ENCODE peak calls at places on chromosomes 6 and 20, in nine cellular contexts. H is hippocampal formation; Y is mesenteric fat pad; S is lung; K is substantia nigra; P is stimulated activated naive CD8-positive, alpha-beta T cell treated with anti-CD3 and anti-CD28 coated beads, Interleukin-15, amount 100 ng/mL, for 72 hours; T is NCI-H1092; F is NCI-H2081 treated with DMSO at 0.1 percent for 48 hours; D is right cardiac atrium. E is an unnamed sample.

GRCh38 chr6:26045046-26045938 is 41.9 kb upstream of the HFE start:
- DNase-seq in H (peak; percentile 91), Y (no peak), S (peak; percentile 90), K (peak; percentile 78), P (peak; percentile 87), T (no peak), F (no peak), D (peak; percentile 84), E (peak; percentile 77)

GRCh38 chr20:57791178-57791945 is 81.5 kb upstream of the PMEPA1 start:
- DNase-seq in H (no peak), Y (peak; percentile 30), S (no peak), K (no peak), P (no peak), T (no peak), F (no peak), D (no peak), E (no peak)

GRCh38 chr6:131062245-131063027 is 609 bp downstream of the EPB41L2 start:
- DNase-seq in H (no peak), Y (no peak), S (no peak), K (peak; percentile 46), P (peak; percentile 20), T (no peak), F (no peak), D (peak; percentile 73), E (peak; percentile 41)

GRCh38 chr6:139369568-139370046 is 4.8 kb downstream of the CITED2 start:
- DNase-seq in H (peak; percentile 50), Y (no peak), S (no peak), K (no peak), P (no peak), T (peak; percentile 14), F (no peak), D (no peak), E (no peak)

GRCh38 chr6:139577991-139578604 is 203.7 kb upstream of the CITED2 start:
- DNase-seq in H (no peak), Y (no peak), S (no peak), K (no peak), P (no peak), T (no peak), F (no peak), D (no peak), E (no peak)

GRCh38 chr6:93424303-93425064 is 5.1 kb upstream of the EPHA7 start:
- DNase-seq in H (no peak), Y (no peak), S (no peak), K (no peak), P (no peak), T (no peak), F (no peak), D (no peak), E (no peak)

GRCh38 chr6:150290429-150290828 is 78.4 kb upstream of the IYD start:
- DNase-seq in H (peak; percentile 56), Y (no peak), S (no peak), K (no peak), P (no peak), T (no peak), F (no peak), D (no peak), E (no peak)

GRCh38 chr6:36807750-36808149 is 31.5 kb downstream of the CPNE5 start:
- DNase-seq in H (no peak), Y (no peak), S (no peak), K (no peak), P (no peak), T (no peak), F (no peak), D (no peak), E (no peak)

GRCh38 chr6:28807682-28808280 is 116.0 kb downstream of the TRIM27 start:
- DNase-seq in H (no peak), Y (no peak), S (no peak), K (no peak), P (no peak), T (no peak), F (no peak), D (no peak), E (no peak)

GRCh38 chr6:1856381-1856780 is 246.7 kb downstream of the FOXC1 start:
- DNase-seq in H (no peak), Y (no peak), S (no peak), K (peak; percentile 22), P (no peak), T (peak; percentile 39), F (peak; percentile 52), D (peak; percentile 64), E (no peak)

GRCh38 chr20:23231561-23232218 is 118.9 kb upstream of the NXT1 start:
- DNase-seq in H (no peak), Y (no peak), S (no peak), K (no peak), P (no peak), T (no peak), F (no peak), D (no peak), E (no peak)

GRCh38 chr6:40586369-40586768 is 795 bp downstream of the LRFN2 start:
- DNase-seq in H (no peak), Y (no peak), S (no peak), K (no peak), P (no peak), T (no peak), F (no peak), D (no peak), E (no peak)

GRCh38 chr6:43858161-43859153 is 88.4 kb downstream of the VEGFA start:
- DNase-seq in H (no peak), Y (no peak), S (no peak), K (no peak), P (no peak), T (no peak), F (no peak), D (no peak), E (no peak)

GRCh38 chr6:157955675-157956074 is 26.0 kb upstream of the SYNJ2 start:
- DNase-seq in H (no peak), Y (no peak), S (no peak), K (no peak), P (no peak), T (no peak), F (no peak), D (no peak), E (no peak)

GRCh38 chr20:52959125-52959524 is 13.0 kb upstream of the TSHZ2 start:
- DNase-seq in H (no peak), Y (no peak), S (no peak), K (peak; percentile 8), P (no peak), T (peak; percentile 93), F (peak; percentile 66), D (no peak), E (no peak)

GRCh38 chr6:5865492-5866031 is 141.2 kb downstream of the NRN1 start:
- DNase-seq in H (no peak), Y (no peak), S (no peak), K (no peak), P (no peak), T (no peak), F (no peak), D (no peak), E (no peak)

GRCh38 chr20:37247547-37247946 is 14.1 kb downstream of the GHRH start:
- DNase-seq in H (no peak), Y (no peak), S (no peak), K (no peak), P (no peak), T (no peak), F (no peak), D (no peak), E (no peak)

GRCh38 chr6:169029861-169030260 is 223.8 kb downstream of the THBS2 start:
- DNase-seq in H (no peak), Y (no peak), S (no peak), K (no peak), P (no peak), T (no peak), F (no peak), D (no peak), E (no peak)

GRCh38 chr20:3711418-3712043 is 869 bp downstream of the SIGLEC1 start:
- DNase-seq in H (no peak), Y (no peak), S (no peak), K (no peak), P (no peak), T (no peak), F (no peak), D (no peak), E (no peak)

GRCh38 chr6:33820243-33820642 is 16.4 kb upstream of the MLN start:
- DNase-seq in H (no peak), Y (no peak), S (no peak), K (no peak), P (no peak), T (no peak), F (no peak), D (no peak), E (no peak)

GRCh38 chr6:75855047-75855446 is 106.0 kb downstream of the MYO6 start:
- DNase-seq in H (peak; percentile 15), Y (no peak), S (no peak), K (peak; percentile 11), P (no peak), T (peak; percentile 4), F (no peak), D (peak; percentile 17), E (no peak)

GRCh38 chr6:54892831-54893230 is 46.3 kb downstream of the FAM83B start:
- DNase-seq in H (no peak), Y (no peak), S (no peak), K (no peak), P (no peak), T (no peak), F (no peak), D (no peak), E (no peak)

E was measured in frontal cortex.